ENCODE peak calls at places on chromosomes 1 and 21, in ten cellular contexts. One of them, this sample, is unnamed.

GRCh38 chr1:39431927-39432326 is 59.5 kb upstream of the BMP8A start:
- DNase-seq in heart left ventricle: no peak
- DNase-seq in HCEC 1CT: peak; percentile 88
- DNase-seq in fibroblast of pulmonary artery: no peak
- DNase-seq in activated CD4-positive, CD25-positive, alpha-beta regulatory T cell: no peak
- DNase-seq in Right ventricle myocardium superior: no peak
- DNase-seq in HL-60: no peak
- DNase-seq in GM20000: no peak
- DNase-seq in NCI-H524: no peak
- DNase-seq in NCI-H748 treated with DMSO at 0.1 percent for 48 hours: no peak
- DNase-seq in this sample: peak; percentile 59

GRCh38 chr1:154553056-154553822 is 5.2 kb downstream of the UBE2Q1 start:
- DNase-seq in heart left ventricle: no peak
- DNase-seq in HCEC 1CT: no peak
- DNase-seq in fibroblast of pulmonary artery: no peak
- DNase-seq in activated CD4-positive, CD25-positive, alpha-beta regulatory T cell: no peak
- DNase-seq in Right ventricle myocardium superior: no peak
- DNase-seq in HL-60: no peak
- DNase-seq in GM20000: no peak
- DNase-seq in NCI-H524: no peak
- DNase-seq in NCI-H748 treated with DMSO at 0.1 percent for 48 hours: no peak
- DNase-seq in this sample: no peak

GRCh38 chr1:2306151-2306978 is 78.2 kb downstream of the SKI start:
- DNase-seq in heart left ventricle: no peak
- DNase-seq in HCEC 1CT: no peak
- DNase-seq in fibroblast of pulmonary artery: no peak
- DNase-seq in activated CD4-positive, CD25-positive, alpha-beta regulatory T cell: no peak
- DNase-seq in Right ventricle myocardium superior: no peak
- DNase-seq in HL-60: no peak
- DNase-seq in GM20000: no peak
- DNase-seq in NCI-H524: no peak
- DNase-seq in NCI-H748 treated with DMSO at 0.1 percent for 48 hours: no peak
- DNase-seq in this sample: no peak

GRCh38 chr1:68231627-68232303 is 558 bp downstream of the WLS start:
- DNase-seq in heart left ventricle: peak; percentile 77
- DNase-seq in HCEC 1CT: peak; percentile 83
- DNase-seq in fibroblast of pulmonary artery: peak; percentile 76
- DNase-seq in activated CD4-positive, CD25-positive, alpha-beta regulatory T cell: no peak
- DNase-seq in Right ventricle myocardium superior: peak; percentile 79
- DNase-seq in HL-60: no peak
- DNase-seq in GM20000: no peak
- DNase-seq in NCI-H524: peak; percentile 49
- DNase-seq in NCI-H748 treated with DMSO at 0.1 percent for 48 hours: peak; percentile 46
- DNase-seq in this sample: peak; percentile 70

GRCh38 chr1:194644528-194644927 is 1458.1 kb upstream of the B3GALT2 start:
- DNase-seq in heart left ventricle: no peak
- DNase-seq in HCEC 1CT: no peak
- DNase-seq in fibroblast of pulmonary artery: no peak
- DNase-seq in activated CD4-positive, CD25-positive, alpha-beta regulatory T cell: no peak
- DNase-seq in Right ventricle myocardium superior: no peak
- DNase-seq in HL-60: no peak
- DNase-seq in GM20000: no peak
- DNase-seq in NCI-H524: no peak
- DNase-seq in NCI-H748 treated with DMSO at 0.1 percent for 48 hours: no peak
- DNase-seq in this sample: no peak

GRCh38 chr1:187794561-187794960 is 965.8 kb downstream of the PLA2G4A start:
- DNase-seq in heart left ventricle: no peak
- DNase-seq in HCEC 1CT: no peak
- DNase-seq in fibroblast of pulmonary artery: no peak
- DNase-seq in activated CD4-positive, CD25-positive, alpha-beta regulatory T cell: no peak
- DNase-seq in Right ventricle myocardium superior: no peak
- DNase-seq in HL-60: no peak
- DNase-seq in GM20000: no peak
- DNase-seq in NCI-H524: no peak
- DNase-seq in NCI-H748 treated with DMSO at 0.1 percent for 48 hours: no peak
- DNase-seq in this sample: no peak

GRCh38 chr1:228226956-228227791 is 19.3 kb downstream of the OBSCN start:
- DNase-seq in heart left ventricle: no peak
- DNase-seq in HCEC 1CT: peak; percentile 6
- DNase-seq in fibroblast of pulmonary artery: peak; percentile 16
- DNase-seq in activated CD4-positive, CD25-positive, alpha-beta regulatory T cell: no peak
- DNase-seq in Right ventricle myocardium superior: peak; percentile 34
- DNase-seq in HL-60: no peak
- DNase-seq in GM20000: no peak
- DNase-seq in NCI-H524: peak; percentile 85
- DNase-seq in NCI-H748 treated with DMSO at 0.1 percent for 48 hours: no peak
- DNase-seq in this sample: peak; percentile 28

GRCh38 chr1:72830606-72831390 is 548.5 kb upstream of the NEGR1 start:
- DNase-seq in heart left ventricle: no peak
- DNase-seq in HCEC 1CT: no peak
- DNase-seq in fibroblast of pulmonary artery: no peak
- DNase-seq in activated CD4-positive, CD25-positive, alpha-beta regulatory T cell: no peak
- DNase-seq in Right ventricle myocardium superior: no peak
- DNase-seq in HL-60: no peak
- DNase-seq in GM20000: no peak
- DNase-seq in NCI-H524: no peak
- DNase-seq in NCI-H748 treated with DMSO at 0.1 percent for 48 hours: no peak
- DNase-seq in this sample: no peak

GRCh38 chr1:5525597-5526384 is 466.4 kb downstream of the NPHP4 start:
- DNase-seq in heart left ventricle: no peak
- DNase-seq in HCEC 1CT: no peak
- DNase-seq in fibroblast of pulmonary artery: no peak
- DNase-seq in activated CD4-positive, CD25-positive, alpha-beta regulatory T cell: no peak
- DNase-seq in Right ventricle myocardium superior: no peak
- DNase-seq in HL-60: no peak
- DNase-seq in GM20000: no peak
- DNase-seq in NCI-H524: no peak
- DNase-seq in NCI-H748 treated with DMSO at 0.1 percent for 48 hours: no peak
- DNase-seq in this sample: no peak

GRCh38 chr21:44500111-44500510 is 39.9 kb downstream of the KRTAP10-1 start:
- DNase-seq in heart left ventricle: peak; percentile 14
- DNase-seq in HCEC 1CT: no peak
- DNase-seq in fibroblast of pulmonary artery: no peak
- DNase-seq in activated CD4-positive, CD25-positive, alpha-beta regulatory T cell: no peak
- DNase-seq in Right ventricle myocardium superior: peak; percentile 37
- DNase-seq in HL-60: no peak
- DNase-seq in GM20000: no peak
- DNase-seq in NCI-H524: no peak
- DNase-seq in NCI-H748 treated with DMSO at 0.1 percent for 48 hours: no peak
- DNase-seq in this sample: no peak

GRCh38 chr1:90339822-90340221 is 344.9 kb downstream of the ZNF326 start:
- DNase-seq in heart left ventricle: no peak
- DNase-seq in HCEC 1CT: no peak
- DNase-seq in fibroblast of pulmonary artery: no peak
- DNase-seq in activated CD4-positive, CD25-positive, alpha-beta regulatory T cell: no peak
- DNase-seq in Right ventricle myocardium superior: no peak
- DNase-seq in HL-60: no peak
- DNase-seq in GM20000: no peak
- DNase-seq in NCI-H524: no peak
- DNase-seq in NCI-H748 treated with DMSO at 0.1 percent for 48 hours: no peak
- DNase-seq in this sample: no peak

GRCh38 chr1:226943156-226943555 is 3.1 kb downstream of the COQ8A start:
- DNase-seq in heart left ventricle: no peak
- DNase-seq in HCEC 1CT: no peak
- DNase-seq in fibroblast of pulmonary artery: no peak
- DNase-seq in activated CD4-positive, CD25-positive, alpha-beta regulatory T cell: no peak
- DNase-seq in Right ventricle myocardium superior: no peak
- DNase-seq in HL-60: no peak
- DNase-seq in GM20000: no peak
- DNase-seq in NCI-H524: no peak
- DNase-seq in NCI-H748 treated with DMSO at 0.1 percent for 48 hours: no peak
- DNase-seq in this sample: no peak

GRCh38 chr1:159598196-159598595 is 10.6 kb downstream of the APCS start:
- DNase-seq in heart left ventricle: no peak
- DNase-seq in HCEC 1CT: peak; percentile 85
- DNase-seq in fibroblast of pulmonary artery: peak; percentile 90
- DNase-seq in activated CD4-positive, CD25-positive, alpha-beta regulatory T cell: no peak
- DNase-seq in Right ventricle myocardium superior: no peak
- DNase-seq in HL-60: no peak
- DNase-seq in GM20000: no peak
- DNase-seq in NCI-H524: no peak
- DNase-seq in NCI-H748 treated with DMSO at 0.1 percent for 48 hours: no peak
- DNase-seq in this sample: peak; percentile 93

GRCh38 chr1:210758261-210758660 is 375.7 kb downstream of the KCNH1 start:
- DNase-seq in heart left ventricle: no peak
- DNase-seq in HCEC 1CT: no peak
- DNase-seq in fibroblast of pulmonary artery: no peak
- DNase-seq in activated CD4-positive, CD25-positive, alpha-beta regulatory T cell: no peak
- DNase-seq in Right ventricle myocardium superior: no peak
- DNase-seq in HL-60: no peak
- DNase-seq in GM20000: no peak
- DNase-seq in NCI-H524: no peak
- DNase-seq in NCI-H748 treated with DMSO at 0.1 percent for 48 hours: no peak
- DNase-seq in this sample: no peak

GRCh38 chr1:92858564-92859399 is 26.9 kb downstream of the RPL5 start:
- DNase-seq in heart left ventricle: no peak
- DNase-seq in HCEC 1CT: peak; percentile 81
- DNase-seq in fibroblast of pulmonary artery: peak; percentile 90
- DNase-seq in activated CD4-positive, CD25-positive, alpha-beta regulatory T cell: peak; percentile 6
- DNase-seq in Right ventricle myocardium superior: no peak
- DNase-seq in HL-60: no peak
- DNase-seq in GM20000: peak; percentile 61
- DNase-seq in NCI-H524: peak; percentile 88
- DNase-seq in NCI-H748 treated with DMSO at 0.1 percent for 48 hours: peak; percentile 49
- DNase-seq in this sample: peak; percentile 77

This sample was measured in SJSA1.